ENCODE peak calls at places on chromosomes 2 and 18, in seven cellular contexts. P is breast epithelium, A is AG04450, E is omental fat pad, W is nephron progenitor cell, C is HCT116, M is kidney epithelial cell. Z is an unnamed sample.

GRCh38 chr2:236794074-236794473 is 224.4 kb downstream of the ACKR3 start:
- DNase-seq in P (no peak), A (no peak), E (no peak), W (no peak), C (no peak), M (no peak), Z (peak; percentile 44)

GRCh38 chr2:177748360-177748759 is 324.2 kb downstream of the PDE11A start:
- DNase-seq in P (no peak), A (no peak), E (no peak), W (no peak), C (no peak), M (no peak), Z (no peak)

GRCh38 chr2:219243291-219243761 is 1.9 kb downstream of the GLB1L start:
- DNase-seq in P (no peak), A (no peak), E (no peak), W (peak; percentile 19), C (no peak), M (no peak), Z (no peak)

GRCh38 chr2:42722328-42723190 is 41.4 kb downstream of the OXER1 start:
- DNase-seq in P (no peak), A (peak; percentile 42), E (peak; percentile 26), W (no peak), C (no peak), M (peak; percentile 67), Z (peak; percentile 80)

GRCh38 chr2:199710551-199710950 is 140.4 kb downstream of the FTCDNL1 start:
- DNase-seq in P (no peak), A (no peak), E (no peak), W (no peak), C (no peak), M (no peak), Z (no peak)

GRCh38 chr2:112836695-112837117 is at the start of gene IL1B:
- DNase-seq in P (no peak), A (peak; percentile 23), E (no peak), W (no peak), C (no peak), M (no peak), Z (peak; percentile 15)

GRCh38 chr2:240624950-240625621 is at the start of gene GPR35:
- DNase-seq in P (peak; percentile 49), A (no peak), E (no peak), W (no peak), C (no peak), M (peak; percentile 25), Z (peak; percentile 14)

GRCh38 chr2:239401450-239402227 is 819 bp upstream of the HDAC4 start:
- DNase-seq in P (peak; percentile 92), A (peak; percentile 78), E (peak; percentile 76), W (peak; percentile 92), C (peak; percentile 87), M (peak; percentile 43), Z (peak; percentile 81)

GRCh38 chr2:177254433-177255226 is 9.9 kb downstream of the NFE2L2 start:
- DNase-seq in P (no peak), A (no peak), E (no peak), W (peak; percentile 68), C (peak; percentile 60), M (no peak), Z (no peak)

GRCh38 chr2:28463211-28463610 is 32.6 kb upstream of the PLB1 start:
- DNase-seq in P (no peak), A (no peak), E (no peak), W (no peak), C (no peak), M (no peak), Z (no peak)

GRCh38 chr2:144515425-144515693 is 4.6 kb downstream of the ZEB2 start:
- DNase-seq in P (no peak), A (no peak), E (no peak), W (no peak), C (no peak), M (no peak), Z (no peak)

GRCh38 chr2:139790807-139791206 is 1010.6 kb upstream of the NXPH2 start:
- DNase-seq in P (no peak), A (no peak), E (no peak), W (no peak), C (peak; percentile 29), M (no peak), Z (no peak)

DNA sequence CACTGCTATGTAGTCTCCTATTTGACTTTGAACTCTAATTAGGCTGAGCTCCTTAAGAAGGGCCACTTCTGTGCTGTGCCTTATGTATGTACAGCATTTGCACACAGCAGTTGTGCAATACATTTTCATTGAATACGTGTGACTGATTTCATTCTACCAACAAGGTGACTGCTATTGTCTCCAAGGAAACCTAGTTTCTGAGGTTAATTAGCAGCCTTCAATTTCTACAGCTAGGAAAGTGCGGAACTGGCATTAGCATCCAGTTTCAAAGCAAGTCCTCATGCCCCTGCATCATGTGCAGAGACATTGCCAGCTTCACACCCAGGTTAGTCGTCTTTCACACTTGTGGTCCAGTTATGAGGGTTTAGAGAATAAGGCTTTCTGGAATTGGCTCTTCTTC is 58.6 kb downstream of the NCK2 start:
- DNase-seq in P (no peak), A (no peak), E (no peak), W (no peak), C (no peak), M (no peak), Z (no peak)
- TF ChIP-seq CTCF in P (no peak), A (no peak), E (no peak), W (no peak), C (no peak), M (no peak), Z (no peak)

DNA sequence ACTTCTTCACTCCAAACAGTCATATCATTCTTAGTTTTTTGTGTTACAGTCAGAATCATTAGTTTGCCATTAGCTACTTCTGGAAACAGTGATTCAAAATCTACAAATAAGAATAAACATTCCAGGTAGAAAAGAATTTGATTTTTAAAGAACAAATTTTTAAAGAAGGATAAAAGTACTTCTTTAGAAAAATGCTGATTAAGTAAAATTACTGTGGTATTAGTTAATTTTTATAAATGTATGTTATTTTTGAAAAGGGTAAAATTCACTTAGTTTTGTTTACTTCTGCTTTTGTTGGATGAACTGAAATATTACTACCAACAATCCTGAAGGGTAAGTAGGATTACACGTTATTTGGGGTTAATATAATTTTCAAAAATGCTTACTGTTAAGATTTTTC is 11.8 kb downstream of the MMADHC start:
- DNase-seq in P (no peak), A (no peak), E (no peak), W (no peak), C (no peak), M (no peak), Z (no peak)
- TF ChIP-seq CTCF in P (no peak), A (no peak), E (no peak), W (no peak), C (no peak), M (no peak), Z (no peak)

GRCh38 chr2:203379156-203379555 is 51.0 kb downstream of the ABI2 start:
- DNase-seq in P (no peak), A (no peak), E (no peak), W (peak; percentile 25), C (no peak), M (no peak), Z (no peak)

DNA sequence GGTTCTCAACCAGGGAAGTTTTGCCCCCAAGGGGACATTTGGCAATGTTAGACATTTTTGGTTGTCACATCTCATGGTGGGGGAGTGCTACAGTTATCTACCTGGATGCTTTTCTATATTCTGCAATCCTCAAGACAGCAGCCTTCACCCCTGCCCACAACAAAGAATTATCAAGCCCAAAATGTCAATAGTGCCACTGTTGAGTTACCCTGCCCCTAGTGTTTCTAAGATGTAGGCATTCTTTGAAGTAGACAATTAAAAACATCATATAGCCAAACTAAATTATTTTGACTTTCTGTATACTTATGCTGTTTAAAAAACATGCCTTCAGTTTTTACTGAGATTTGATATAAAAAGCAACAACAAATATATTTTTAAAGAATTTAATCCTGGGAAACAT is 48.0 kb downstream of the ABI2 start:
- DNase-seq in P (no peak), A (no peak), E (no peak), W (no peak), C (no peak), M (no peak), Z (no peak)
- TF ChIP-seq CTCF in P (no peak), A (no peak), E (no peak), W (no peak), C (no peak), M (peak; percentile 4), Z (no peak)

DNA sequence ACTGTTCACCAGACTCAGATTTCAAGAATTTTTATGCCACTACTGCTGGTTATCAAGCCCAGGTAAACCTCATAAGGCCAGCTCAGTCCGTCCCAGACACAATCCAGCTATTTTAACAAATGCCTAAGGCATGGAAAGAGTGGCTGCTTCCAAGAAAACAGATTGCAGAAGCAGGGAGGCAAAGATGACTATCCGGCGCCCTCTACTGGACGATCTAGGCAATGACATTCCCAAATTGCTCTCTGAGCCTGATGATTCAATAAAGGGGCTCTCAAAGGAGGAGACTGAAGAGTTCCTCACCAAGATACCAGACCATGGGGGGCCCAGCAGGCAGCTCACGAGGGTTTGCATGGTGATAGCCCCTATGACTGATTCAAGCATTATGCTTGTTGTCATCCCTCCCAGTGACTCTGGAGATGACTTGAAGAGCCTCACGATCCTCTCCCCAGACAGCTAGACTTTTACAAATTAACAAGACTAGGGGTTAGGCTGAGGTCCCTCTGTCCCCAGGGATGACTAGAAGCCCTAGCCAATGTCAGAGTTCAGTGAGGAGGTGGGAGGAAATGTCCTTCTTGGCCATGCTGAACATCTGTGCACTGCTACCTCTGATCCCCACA is 25.0 kb downstream of the SERPINB8 start:
- DNase-seq in P (no peak), A (peak; percentile 34), E (peak; percentile 47), W (peak; percentile 57), C (peak; percentile 22), M (no peak), Z (peak; percentile 24)
- TF ChIP-seq CTCF in P (peak; percentile 75), A (peak; percentile 94), E (no peak), W (peak; percentile 84), C (peak; percentile 86), M (peak; percentile 88), Z (peak; percentile 94)

DNA sequence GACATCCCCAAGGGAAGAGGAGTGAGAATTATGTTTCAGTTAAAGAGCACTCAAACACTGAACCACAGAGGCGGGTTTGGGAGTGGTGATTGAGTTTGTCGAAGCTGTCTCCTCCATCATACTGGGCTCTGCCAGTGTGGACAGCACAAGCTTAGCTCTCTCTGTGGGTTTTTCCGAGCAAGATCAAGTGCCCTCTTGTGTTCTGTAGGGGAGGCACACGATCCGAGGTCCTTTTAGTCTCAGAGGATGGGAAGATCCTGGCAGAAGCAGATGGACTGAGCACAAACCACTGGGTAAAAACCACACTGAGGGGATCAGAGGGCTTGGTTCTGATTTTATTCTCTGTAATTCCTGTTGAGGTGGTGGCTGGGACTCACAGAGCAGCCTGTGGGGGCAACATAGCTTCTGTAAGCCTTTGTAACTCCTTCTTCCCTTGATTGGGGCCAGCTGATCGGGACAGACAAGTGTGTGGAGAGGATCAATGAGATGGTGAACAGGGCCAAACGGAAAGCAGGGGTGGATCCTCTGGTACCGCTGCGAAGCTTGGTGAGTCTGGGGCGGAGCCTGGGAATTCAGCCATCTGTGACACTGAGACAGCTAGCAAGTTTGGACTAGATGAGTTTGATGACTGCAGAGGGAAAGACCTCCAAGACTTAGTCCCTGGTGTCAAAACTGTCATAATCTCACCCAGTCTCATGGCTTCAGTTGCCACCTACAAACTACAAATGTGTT is 2.0 kb downstream of the NAGK start:
- DNase-seq in P (no peak), A (no peak), E (no peak), W (no peak), C (peak; percentile 19), M (no peak), Z (peak; percentile 7)
- TF ChIP-seq CTCF in P (no peak), A (peak; percentile 54), E (no peak), W (peak; percentile 39), C (peak; percentile 42), M (no peak), Z (peak; percentile 39)